ENCODE peak calls at places on chromosome 9, in four cellular contexts. One of them, this sample, is unnamed.
A peak's percentile ranks its signal among the peaks of the same experiment; 100 is the strongest.

GRCh38 chr9:115098226-115098965 is 19.6 kb downstream of the TNC start:
- DNase-seq in cardiac muscle cell: no peak
- DNase-seq in neuronal stem cell: no peak
- DNase-seq in aorta: no peak
- DNase-seq in this sample: no peak

GRCh38 chr9:79673614-79674013 is 101.8 kb downstream of the TLE4 start:
- DNase-seq in neuronal stem cell: no peak
- DNase-seq in cardiac muscle cell: no peak
- DNase-seq in aorta: no peak
- DNase-seq in this sample: no peak

GRCh38 chr9:14313951-14314423 is at the start of gene NFIB:
- DNase-seq in aorta: peak; percentile 85
- DNase-seq in cardiac muscle cell: peak; percentile 66
- DNase-seq in neuronal stem cell: no peak
- DNase-seq in this sample: no peak

GRCh38 chr9:123431581-123431980 is 75.6 kb downstream of the CRB2 start:
- DNase-seq in aorta: no peak
- DNase-seq in neuronal stem cell: no peak
- DNase-seq in cardiac muscle cell: no peak
- DNase-seq in this sample: no peak

GRCh38 chr9:15849871-15850270 is 297.0 kb downstream of the CCDC171 start:
- DNase-seq in neuronal stem cell: no peak
- DNase-seq in aorta: no peak
- DNase-seq in cardiac muscle cell: no peak
- DNase-seq in this sample: no peak

GRCh38 chr9:92425578-92425977 is 1.3 kb upstream of the OMD start:
- DNase-seq in aorta: no peak
- DNase-seq in neuronal stem cell: no peak
- DNase-seq in cardiac muscle cell: peak; percentile 58
- DNase-seq in this sample: no peak

GRCh38 chr9:114339130-114339908 is 9.7 kb downstream of the ORM2 start:
- DNase-seq in cardiac muscle cell: peak; percentile 70
- DNase-seq in neuronal stem cell: peak; percentile 20
- DNase-seq in aorta: peak; percentile 86
- DNase-seq in this sample: peak; percentile 7

GRCh38 chr9:12794024-12794799 is 19.4 kb downstream of the LURAP1L start:
- DNase-seq in cardiac muscle cell: peak; percentile 64
- DNase-seq in aorta: no peak
- DNase-seq in neuronal stem cell: no peak
- DNase-seq in this sample: no peak

GRCh38 chr9:129880654-129881546 is 45.6 kb downstream of the USP20 start:
- DNase-seq in aorta: peak; percentile 62
- DNase-seq in cardiac muscle cell: peak; percentile 20
- DNase-seq in neuronal stem cell: no peak
- DNase-seq in this sample: no peak

GRCh38 chr9:94920439-94920951 is 194.0 kb downstream of the AOPEP start:
- DNase-seq in neuronal stem cell: no peak
- DNase-seq in cardiac muscle cell: peak; percentile 79
- DNase-seq in aorta: peak; percentile 85
- DNase-seq in this sample: no peak

GRCh38 chr9:35519697-35520403 is 29.9 kb downstream of the RUSC2 start:
- DNase-seq in aorta: no peak
- DNase-seq in neuronal stem cell: no peak
- DNase-seq in cardiac muscle cell: no peak
- DNase-seq in this sample: no peak

GRCh38 chr9:35658144-35658893 is at the start of gene CCDC107:
- DNase-seq in aorta: peak; percentile 95
- DNase-seq in neuronal stem cell: peak; percentile 91
- DNase-seq in cardiac muscle cell: peak; percentile 90
- DNase-seq in this sample: no peak

GRCh38 chr9:111348821-111349271 is 18.8 kb upstream of the OR2K2 start:
- DNase-seq in cardiac muscle cell: peak; percentile 18
- DNase-seq in aorta: no peak
- DNase-seq in neuronal stem cell: no peak
- DNase-seq in this sample: no peak

GRCh38 chr9:4034404-4034803 is 265.5 kb downstream of the GLIS3 start:
- DNase-seq in cardiac muscle cell: no peak
- DNase-seq in aorta: no peak
- DNase-seq in neuronal stem cell: no peak
- DNase-seq in this sample: no peak

GRCh38 chr9:129550199-129550839 is 70.6 kb downstream of the C9orf50 start:
- DNase-seq in neuronal stem cell: no peak
- DNase-seq in cardiac muscle cell: peak; percentile 92
- DNase-seq in aorta: peak; percentile 97
- DNase-seq in this sample: no peak

DNA sequence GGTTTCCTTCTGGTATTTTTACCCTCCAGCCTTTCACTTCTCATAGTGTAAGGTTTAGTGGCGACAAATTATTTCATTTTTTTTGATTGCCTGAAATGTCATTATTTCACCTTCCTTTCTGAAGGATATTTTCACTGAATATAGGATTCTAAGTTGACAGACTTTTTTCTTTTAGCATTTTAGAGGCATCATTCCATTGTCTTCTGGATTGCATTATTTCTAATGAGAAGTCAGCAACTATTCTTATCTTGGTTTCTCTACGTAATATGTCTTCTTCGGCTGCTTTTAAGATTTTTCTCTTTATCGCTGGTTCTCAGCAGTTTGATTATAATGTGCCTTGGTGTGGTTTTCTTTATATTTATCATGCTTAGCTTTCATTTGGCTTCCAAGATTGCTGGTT is 194.2 kb downstream of the GAPVD1 start:
- DNase-seq in neuronal stem cell: no peak
- DNase-seq in cardiac muscle cell: no peak
- DNase-seq in aorta: no peak
- DNase-seq in this sample: no peak
- H3K9me3 ChIP-seq in neuronal stem cell: peaks cover 35% of the 10 kb centered on the region
- H3K9me3 ChIP-seq in cardiac muscle cell: no peaks in the 10 kb centered on the region
- H3K9me3 ChIP-seq in aorta: no peaks in the 10 kb centered on the region
- H3K9me3 ChIP-seq in this sample: no peaks in the 10 kb centered on the region

DNA sequence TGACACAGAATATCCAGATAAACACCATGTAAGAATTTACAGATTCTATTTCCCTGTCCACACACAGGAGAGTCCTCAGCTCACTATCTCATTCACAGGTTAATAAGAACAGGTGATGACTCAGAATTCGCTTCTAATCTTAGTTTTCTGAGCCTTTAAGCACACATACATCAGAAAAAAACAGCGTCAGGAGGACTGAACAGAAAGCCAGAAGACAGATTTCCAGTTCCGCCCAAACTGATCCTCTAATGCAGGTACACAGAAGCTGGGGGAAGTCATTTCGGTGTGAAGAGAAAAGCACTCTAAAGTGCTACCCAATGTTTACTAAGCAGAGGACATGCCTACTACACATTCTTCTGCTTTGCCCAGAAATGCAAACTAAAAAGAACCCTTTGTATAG is 1.6 kb downstream of the CEMIP2 start:
- DNase-seq in neuronal stem cell: no peak
- DNase-seq in cardiac muscle cell: no peak
- DNase-seq in aorta: no peak
- DNase-seq in this sample: no peak
- H3K4me3 ChIP-seq in neuronal stem cell: peak overlapping the region; percentile 86
- H3K4me3 ChIP-seq in cardiac muscle cell: peak overlapping the region; percentile 75
- H3K4me3 ChIP-seq in aorta: no peak overlapping the region
- H3K4me3 ChIP-seq in this sample: peak overlapping the region; percentile 74

GRCh38 chr9:37422289-37423104 is at the start of gene GRHPR:
- DNase-seq in aorta: peak; percentile 98
- DNase-seq in cardiac muscle cell: peak; percentile 72
- DNase-seq in neuronal stem cell: peak; percentile 70
- DNase-seq in this sample: no peak

GRCh38 chr9:37423508-37423907 is 1.0 kb downstream of the GRHPR start:
- DNase-seq in neuronal stem cell: no peak
- DNase-seq in aorta: peak; percentile 13
- DNase-seq in cardiac muscle cell: no peak
- DNase-seq in this sample: no peak

GRCh38 chr9:37425298-37425752 is 2.8 kb downstream of the GRHPR start:
- DNase-seq in neuronal stem cell: no peak
- DNase-seq in aorta: peak; percentile 49
- DNase-seq in cardiac muscle cell: peak; percentile 17
- DNase-seq in this sample: no peak

GRCh38 chr9:37424686-37425297 is 2.3 kb downstream of the GRHPR start:
- DNase-seq in aorta: peak; percentile 62
- DNase-seq in neuronal stem cell: no peak
- DNase-seq in cardiac muscle cell: no peak
- DNase-seq in this sample: no peak

GRCh38 chr9:37424204-37424685 is 1.7 kb downstream of the GRHPR start:
- DNase-seq in cardiac muscle cell: no peak
- DNase-seq in neuronal stem cell: no peak
- DNase-seq in aorta: peak; percentile 40
- DNase-seq in this sample: no peak
- H3K9me3 ChIP-seq in cardiac muscle cell: no peaks in the 10 kb centered on the region
- H3K9me3 ChIP-seq in neuronal stem cell: no peaks in the 10 kb centered on the region
- H3K9me3 ChIP-seq in aorta: no peaks in the 10 kb centered on the region
- H3K9me3 ChIP-seq in this sample: no peaks in the 10 kb centered on the region

DNA sequence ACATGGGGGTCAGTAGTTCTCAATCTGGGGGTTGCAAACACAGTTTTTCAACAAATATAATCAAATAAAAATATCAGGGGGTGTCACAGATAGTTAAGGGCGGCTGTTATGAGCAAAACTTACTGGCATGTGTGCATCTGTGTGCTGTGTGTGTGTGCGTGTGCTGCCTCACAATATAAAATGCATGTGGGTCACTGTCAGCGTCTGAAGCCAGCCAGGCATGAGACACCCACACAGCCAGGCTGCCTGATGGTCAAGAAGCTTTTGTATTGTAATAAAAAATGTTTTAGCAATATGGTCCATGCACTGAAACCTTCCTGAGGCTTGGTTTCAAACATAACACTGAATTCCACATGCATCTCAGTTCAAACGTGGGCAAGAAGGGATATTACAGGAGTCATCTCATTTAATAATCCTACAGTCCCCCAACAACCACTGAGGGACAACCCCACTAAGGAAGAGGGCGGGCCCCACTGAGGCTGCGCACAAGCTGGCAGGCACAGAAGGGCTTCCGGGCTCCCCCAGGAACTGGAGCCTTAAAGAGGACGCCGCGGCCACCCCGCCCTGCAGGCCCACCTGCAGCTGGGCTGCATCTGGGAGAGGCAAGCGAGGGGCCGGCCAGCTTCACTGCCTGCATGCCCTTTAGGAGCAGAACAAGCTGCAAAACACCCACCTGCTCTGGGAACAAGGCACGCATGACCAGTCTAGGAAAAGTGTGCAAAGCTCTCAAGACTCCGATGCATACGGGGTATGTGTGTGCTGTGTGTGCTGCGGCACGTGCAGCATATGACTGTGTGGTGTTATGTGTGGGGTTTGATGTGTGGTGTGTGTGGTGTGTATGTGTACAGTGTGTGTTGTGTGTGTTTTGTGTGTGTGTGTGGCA is 14.1 kb downstream of the SEMA4D start:
- DNase-seq in neuronal stem cell: no peak
- DNase-seq in cardiac muscle cell: no peak
- DNase-seq in aorta: no peak
- DNase-seq in this sample: no peak
- H3K4me3 ChIP-seq in neuronal stem cell: no peak overlapping the region
- H3K4me3 ChIP-seq in cardiac muscle cell: no peak overlapping the region
- H3K4me3 ChIP-seq in aorta: no peak overlapping the region
- H3K4me3 ChIP-seq in this sample: no peak overlapping the region

GRCh38 chr9:137268538-137269201 is 8.9 kb upstream of the TOR4A start:
- DNase-seq in cardiac muscle cell: no peak
- DNase-seq in neuronal stem cell: no peak
- DNase-seq in aorta: no peak
- DNase-seq in this sample: no peak
- H3K9me3 ChIP-seq in cardiac muscle cell: no peaks in the 10 kb centered on the region
- H3K9me3 ChIP-seq in neuronal stem cell: no peaks in the 10 kb centered on the region
- H3K9me3 ChIP-seq in aorta: no peaks in the 10 kb centered on the region
- H3K9me3 ChIP-seq in this sample: no peaks in the 10 kb centered on the region

DNA sequence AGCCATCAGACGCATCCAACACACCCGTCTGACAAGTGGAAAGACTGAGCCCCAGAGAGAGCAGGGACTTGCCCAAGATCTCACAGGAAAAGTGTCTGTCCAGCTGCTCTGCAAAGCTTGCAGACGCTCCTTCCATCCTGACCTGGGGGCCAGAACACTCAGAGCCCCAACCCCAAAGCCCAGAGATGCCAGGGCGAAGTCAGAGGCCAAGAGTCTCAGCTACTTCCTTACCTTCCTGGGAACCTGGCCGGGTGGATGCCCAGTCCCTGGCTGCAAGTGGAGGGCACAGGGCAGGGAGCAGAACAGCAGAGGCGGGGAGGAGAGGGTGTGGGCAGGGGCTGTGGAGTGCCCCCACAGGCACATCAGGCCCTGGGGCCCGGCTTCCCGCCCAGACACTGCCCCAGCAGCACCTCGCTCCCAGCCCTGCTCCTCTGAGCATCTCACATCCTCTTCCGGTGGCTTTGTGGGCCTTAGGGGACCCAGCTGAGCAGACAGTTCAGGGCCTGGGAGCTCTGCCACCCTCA is 9.7 kb upstream of the RALGDS start:
- DNase-seq in neuronal stem cell: no peak
- DNase-seq in aorta: no peak
- DNase-seq in cardiac muscle cell: no peak
- DNase-seq in this sample: no peak
- H3K4me3 ChIP-seq in neuronal stem cell: no peak overlapping the region
- H3K4me3 ChIP-seq in aorta: no peak overlapping the region
- H3K4me3 ChIP-seq in cardiac muscle cell: no peak overlapping the region
- H3K4me3 ChIP-seq in this sample: no peak overlapping the region

DNA sequence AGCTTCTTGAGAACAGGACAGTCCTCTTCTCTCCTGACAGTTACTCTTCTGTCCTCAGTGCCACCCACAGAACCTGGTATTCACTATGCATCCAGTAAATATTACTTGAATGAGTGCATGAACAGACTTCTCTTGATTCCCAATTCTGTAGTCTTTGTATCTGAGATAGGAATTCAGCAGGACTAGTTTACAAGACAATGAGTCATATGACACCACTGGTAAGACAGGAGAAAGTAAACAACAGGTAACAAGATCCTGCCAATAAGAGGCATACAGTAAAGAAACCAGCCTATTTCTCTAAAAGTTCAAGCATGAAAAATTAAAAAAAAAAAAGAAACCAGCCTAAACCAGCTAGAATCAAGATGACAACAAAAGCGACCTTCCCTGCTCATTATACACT is 6.2 kb downstream of the ZNF883 start:
- DNase-seq in neuronal stem cell: no peak
- DNase-seq in aorta: no peak
- DNase-seq in cardiac muscle cell: no peak
- DNase-seq in this sample: no peak
- H3K9me3 ChIP-seq in neuronal stem cell: peaks cover 61% of the 10 kb centered on the region
- H3K9me3 ChIP-seq in aorta: no peaks in the 10 kb centered on the region
- H3K9me3 ChIP-seq in cardiac muscle cell: no peaks in the 10 kb centered on the region
- H3K9me3 ChIP-seq in this sample: no peaks in the 10 kb centered on the region